ENCODE peak calls at places on chromosome 15, in five cellular contexts. Y is adrenal gland, O is H7, R is aorta, E is cardiac fibroblast. T is an unnamed sample.

GRCh38 chr15:90388462-90389182 is 580 bp downstream of the IQGAP1 start:
- DNase-seq in Y (peak; percentile 78), O (peak; percentile 77), R (peak; percentile 93), E (peak; percentile 51), T (peak; percentile 32)

GRCh38 chr15:74866090-74866489 is 7.1 kb downstream of the SCAMP2 start:
- DNase-seq in Y (peak; percentile 70), O (no peak), R (no peak), E (peak; percentile 73), T (peak; percentile 63)

GRCh38 chr15:36778516-36778915 is 199.1 kb downstream of the CDIN1 start:
- DNase-seq in Y (no peak), O (no peak), R (no peak), E (peak; percentile 30), T (no peak)

GRCh38 chr15:58438956-58439355 is 7.2 kb downstream of the LIPC start:
- DNase-seq in Y (peak; percentile 37), O (peak; percentile 59), R (no peak), E (peak; percentile 73), T (peak; percentile 77)

GRCh38 chr15:25062551-25063430 is 108.0 kb downstream of the SNRPN start:
- DNase-seq in Y (peak; percentile 15), O (no peak), R (peak; percentile 9), E (no peak), T (no peak)

GRCh38 chr15:57146394-57147140 is 228.1 kb downstream of the TCF12 start:
- DNase-seq in Y (no peak), O (peak; percentile 6), R (no peak), E (peak; percentile 84), T (peak; percentile 81)

GRCh38 chr15:68272797-68273271 is 4.7 kb upstream of the FEM1B start:
- DNase-seq in Y (no peak), O (no peak), R (no peak), E (peak; percentile 89), T (peak; percentile 46)

GRCh38 chr15:42240823-42241222 is 32.2 kb upstream of the GANC start:
- DNase-seq in Y (no peak), O (no peak), R (no peak), E (no peak), T (no peak)

GRCh38 chr15:55909036-55909811 is 84.2 kb downstream of the NEDD4 start:
- DNase-seq in Y (no peak), O (no peak), R (no peak), E (peak; percentile 79), T (peak; percentile 69)

GRCh38 chr15:91521996-91522395 is 331.5 kb upstream of the SLCO3A1 start:
- DNase-seq in Y (no peak), O (no peak), R (no peak), E (peak; percentile 78), T (no peak)

GRCh38 chr15:89936051-89936792 is 23.5 kb upstream of the ARPIN start:
- DNase-seq in Y (no peak), O (no peak), R (no peak), E (no peak), T (no peak)

GRCh38 chr15:72005483-72005882 is 112.5 kb downstream of the MYO9A start:
- DNase-seq in Y (no peak), O (no peak), R (no peak), E (no peak), T (no peak)

GRCh38 chr15:77565516-77565915 is 67.2 kb downstream of the LINGO1 start:
- DNase-seq in Y (no peak), O (no peak), R (no peak), E (no peak), T (no peak)

GRCh38 chr15:73882761-73883419 is 9.5 kb downstream of the TBC1D21 start:
- DNase-seq in Y (no peak), O (peak; percentile 58), R (no peak), E (no peak), T (no peak)

GRCh38 chr15:35141743-35142356 is 56.8 kb upstream of the NANOGP8 start:
- DNase-seq in Y (no peak), O (no peak), R (no peak), E (peak; percentile 95), T (peak; percentile 94)

GRCh38 chr15:75191235-75191634 is 10.4 kb upstream of the C15orf39 start:
- DNase-seq in Y (no peak), O (no peak), R (no peak), E (no peak), T (no peak)

GRCh38 chr15:87368511-87368910 is 888.0 kb downstream of the NTRK3 start:
- DNase-seq in Y (no peak), O (no peak), R (no peak), E (peak; percentile 23), T (peak; percentile 9)

GRCh38 chr15:40854161-40854560 is 10.3 kb downstream of the SPINT1 start:
- DNase-seq in Y (no peak), O (no peak), R (peak; percentile 62), E (no peak), T (no peak)

GRCh38 chr15:39125904-39126303 is 455.0 kb upstream of the THBS1 start:
- DNase-seq in Y (peak; percentile 47), O (peak; percentile 61), R (no peak), E (peak; percentile 70), T (peak; percentile 77)

GRCh38 chr15:76866716-76867321 is 38.3 kb downstream of the SCAPER start:
- DNase-seq in Y (no peak), O (peak; percentile 17), R (no peak), E (peak; percentile 65), T (peak; percentile 70)

GRCh38 chr15:83657549-83657948 is 3.6 kb downstream of the ADAMTSL3 start:
- DNase-seq in Y (no peak), O (peak; percentile 68), R (no peak), E (no peak), T (peak; percentile 38)

GRCh38 chr15:101110681-101111569 is 140.9 kb downstream of the CHSY1 start:
- DNase-seq in Y (no peak), O (peak; percentile 40), R (peak; percentile 58), E (no peak), T (no peak)

GRCh38 chr15:23566070-23567050 is 886 bp downstream of the MKRN3 start:
- DNase-seq in Y (no peak), O (no peak), R (no peak), E (no peak), T (no peak)

GRCh38 chr15:77393471-77393840 is 26.4 kb downstream of the PEAK1 start:
- DNase-seq in Y (no peak), O (no peak), R (no peak), E (peak; percentile 54), T (no peak)

GRCh38 chr15:35690698-35691116 is 144.7 kb upstream of the DPH6 start:
- DNase-seq in Y (no peak), O (no peak), R (no peak), E (peak; percentile 94), T (peak; percentile 98)

GRCh38 chr15:84400017-84400740 is 164.6 kb downstream of the GOLGA6L4 start:
- DNase-seq in Y (peak; percentile 10), O (no peak), R (no peak), E (no peak), T (no peak)

GRCh38 chr15:98727115-98728040 is 79.0 kb downstream of the IGF1R start:
- DNase-seq in Y (peak; percentile 94), O (peak; percentile 84), R (peak; percentile 97), E (peak; percentile 96), T (peak; percentile 95)

GRCh38 chr15:70530503-70530902 is 232.9 kb downstream of the UACA start:
- DNase-seq in Y (peak; percentile 2), O (no peak), R (no peak), E (no peak), T (no peak)

GRCh38 chr15:70530035-70530499 is 233.3 kb downstream of the UACA start:
- DNase-seq in Y (peak; percentile 10), O (no peak), R (no peak), E (no peak), T (no peak)

GRCh38 chr15:70526974-70527325 is 236.4 kb downstream of the UACA start:
- DNase-seq in Y (peak; percentile 1), O (no peak), R (no peak), E (no peak), T (no peak)

GRCh38 chr15:70528270-70528706 is 235.1 kb downstream of the UACA start:
- DNase-seq in Y (peak; percentile 22), O (no peak), R (no peak), E (no peak), T (peak; percentile 79)

GRCh38 chr15:70528816-70529215 is 234.5 kb downstream of the UACA start:
- DNase-seq in Y (peak; percentile 5), O (no peak), R (no peak), E (no peak), T (no peak)
- H3K4me3 ChIP-seq in Y (no peak overlapping the region), O (no peak overlapping the region), R (no peak overlapping the region), E (no peak overlapping the region), T (no peak overlapping the region)

GRCh38 chr15:65772909-65773308 is 19.2 kb downstream of the DENND4A start:
- DNase-seq in Y (no peak), O (no peak), R (no peak), E (no peak), T (no peak)
- H3K4me3 ChIP-seq in Y (no peak overlapping the region), O (no peak overlapping the region), R (no peak overlapping the region), E (no peak overlapping the region), T (no peak overlapping the region)

DNA sequence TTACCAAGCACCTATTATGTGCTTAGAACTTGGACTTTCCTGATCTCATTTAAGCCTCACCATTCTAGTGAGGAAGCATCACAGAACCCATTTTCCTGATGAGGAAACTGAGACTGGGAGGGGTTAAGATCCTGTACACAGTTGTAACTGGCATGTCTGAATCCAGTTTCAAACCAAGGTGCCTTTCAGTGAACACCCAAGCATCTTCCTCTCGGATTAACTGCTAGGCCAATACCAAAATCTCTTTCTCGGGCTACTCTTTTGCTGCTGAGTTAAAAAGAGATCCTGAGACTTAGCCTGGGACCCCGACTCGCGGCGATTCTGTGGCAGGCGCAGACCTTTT is 578 bp upstream of the CEMIP start:
- DNase-seq in Y (no peak), O (no peak), R (no peak), E (no peak), T (no peak)
- H3K4me3 ChIP-seq in Y (peak overlapping the region; percentile 53), O (peak overlapping the region; percentile 14), R (no peak overlapping the region), E (no peak overlapping the region), T (peak overlapping the region; percentile 68)

DNA sequence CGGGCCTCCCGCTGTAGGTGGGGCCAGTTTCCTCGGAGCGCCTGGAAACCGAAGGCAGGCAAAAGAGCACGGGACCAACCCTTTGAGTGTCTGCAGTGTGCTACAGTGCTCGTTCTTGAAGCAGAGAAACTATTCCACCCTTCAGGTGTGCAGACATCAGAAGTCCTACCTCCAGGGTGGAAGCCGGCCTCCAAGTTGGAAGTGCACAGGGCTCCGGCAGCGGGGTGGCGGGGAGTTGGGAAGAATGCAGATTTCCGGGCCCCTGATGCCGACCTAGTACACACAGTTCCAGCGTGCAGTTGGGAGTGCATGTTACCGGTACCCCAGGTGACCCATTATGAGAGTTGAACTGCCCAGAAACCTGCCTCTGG is 3.0 kb downstream of the KLF13 start:
- DNase-seq in Y (no peak), O (no peak), R (no peak), E (no peak), T (no peak)
- H3K4me3 ChIP-seq in Y (peak overlapping the region; percentile 99), O (peak overlapping the region; percentile 77), R (no peak overlapping the region), E (peak overlapping the region; percentile 59), T (peak overlapping the region; percentile 77)

GRCh38 chr15:64892850-64893403 is 18.8 kb upstream of the ANKDD1A start:
- DNase-seq in Y (no peak), O (no peak), R (no peak), E (no peak), T (no peak)
- H3K4me3 ChIP-seq in Y (no peak overlapping the region), O (no peak overlapping the region), R (no peak overlapping the region), E (no peak overlapping the region), T (no peak overlapping the region)

T was measured in choroid plexus epithelial cell.